ENCODE peak calls at places on chromosome 10, in five cellular contexts. B is activated gamma-delta T cell, R is H54, A is H4, Z is NCI-H510A treated with DMSO at 0.1 percent for 48 hours. V is an unnamed sample.

GRCh38 chr10:74930962-74931361 is 104.6 kb downstream of the KAT6B start:
- DNase-seq in B (no peak), R (no peak), A (no peak), Z (peak), V (peak)

GRCh38 chr10:42986618-42987017 is 90.3 kb upstream of the RET start:
- DNase-seq in B (no peak), R (no peak), A (no peak), Z (no peak), V (no peak)

GRCh38 chr10:25867321-25867720 is 66.7 kb upstream of the MYO3A start:
- DNase-seq in B (no peak), R (no peak), A (peak), Z (no peak), V (no peak)

GRCh38 chr10:116646502-116646901 is 25.7 kb downstream of the PNLIPRP2 start:
- DNase-seq in B (no peak), R (no peak), A (no peak), Z (no peak), V (no peak)

GRCh38 chr10:113523071-113523470 is 29.8 kb upstream of the HABP2 start:
- DNase-seq in B (no peak), R (no peak), A (no peak), Z (no peak), V (no peak)

GRCh38 chr10:18607503-18607902 is 43.9 kb downstream of the NSUN6 start:
- DNase-seq in B (no peak), R (peak), A (peak), Z (peak), V (peak)

GRCh38 chr10:16853201-16853600 is 36.0 kb upstream of the RSU1 start:
- DNase-seq in B (no peak), R (no peak), A (peak), Z (peak), V (no peak)

GRCh38 chr10:12308102-12308501 is 41.2 kb upstream of the CAMK1D start:
- DNase-seq in B (no peak), R (no peak), A (no peak), Z (no peak), V (no peak)

GRCh38 chr10:113665806-113666354 is 2.0 kb upstream of the NRAP start:
- DNase-seq in B (no peak), R (no peak), A (peak), Z (no peak), V (no peak)

GRCh38 chr10:1056326-1057105 is at the start of gene WDR37:
- DNase-seq in B (peak), R (peak), A (peak), Z (peak), V (peak)

GRCh38 chr10:23187155-23187554 is 5.0 kb upstream of the PTF1A start:
- DNase-seq in B (no peak), R (no peak), A (no peak), Z (no peak), V (no peak)

GRCh38 chr10:97273700-97274099 is 18.7 kb downstream of the ARHGAP19 start:
- DNase-seq in B (no peak), R (no peak), A (no peak), Z (no peak), V (no peak)

GRCh38 chr10:62843591-62843990 is 27.4 kb upstream of the EGR2 start:
- DNase-seq in B (no peak), R (no peak), A (no peak), Z (no peak), V (no peak)

GRCh38 chr10:116461680-116462079 is 34.0 kb downstream of the PNLIPRP3 start:
- DNase-seq in B (no peak), R (no peak), A (no peak), Z (no peak), V (no peak)

GRCh38 chr10:4775808-4776207 is 50.2 kb upstream of the AKR1E2 start:
- DNase-seq in B (no peak), R (no peak), A (no peak), Z (no peak), V (no peak)

GRCh38 chr10:71864861-71865473 is 13.9 kb upstream of the PSAP start:
- DNase-seq in B (no peak), R (peak), A (peak), Z (no peak), V (no peak)

V was measured in G401.